ENCODE peak calls at places on chromosomes 6 and 20, in four cellular contexts. Q is T-helper 1 cell, C is upper lobe of right lung, K is DMS153. O is an unnamed sample.
A peak's percentile ranks its signal among the peaks of the same experiment; 100 is the strongest.

GRCh38 chr6:157790548-157791160 is 32.4 kb upstream of the SNX9 start:
- DNase-seq in Q (no peak), C (no peak), K (no peak), O (no peak)

GRCh38 chr6:57207141-57207540 is 15.0 kb downstream of the RAB23 start:
- DNase-seq in K (no peak), Q (no peak), C (no peak), O (no peak)

GRCh38 chr20:20076297-20077065 is 24.1 kb downstream of the CFAP61 start:
- DNase-seq in Q (no peak), K (no peak), C (no peak), O (no peak)

GRCh38 chr6:40526036-40526435 is 61.1 kb downstream of the LRFN2 start:
- DNase-seq in Q (no peak), C (no peak), K (no peak), O (no peak)

GRCh38 chr6:127481628-127482027 is 22.4 kb upstream of the KIAA0408 start:
- DNase-seq in Q (no peak), C (no peak), K (no peak), O (no peak)

GRCh38 chr6:52304917-52305316 is 20.4 kb upstream of the MCM3 start:
- DNase-seq in C (no peak), K (no peak), Q (no peak), O (no peak)

GRCh38 chr6:7818480-7819165 is 92.0 kb downstream of the TXNDC5 start:
- DNase-seq in K (no peak), C (no peak), Q (no peak), O (no peak)

GRCh38 chr6:56902551-56903464 is 52.1 kb upstream of the BEND6 start:
- DNase-seq in C (no peak), Q (no peak), K (no peak), O (no peak)

GRCh38 chr6:37260063-37260843 is 2.3 kb upstream of the TMEM217 start:
- DNase-seq in K (no peak), Q (no peak), C (no peak), O (no peak)

GRCh38 chr6:23176471-23176870 is 607.1 kb downstream of the HDGFL1 start:
- DNase-seq in Q (no peak), C (no peak), K (no peak), O (no peak)

GRCh38 chr6:135021310-135022049 is 33.1 kb downstream of the HBS1L start:
- DNase-seq in K (no peak), C (no peak), Q (no peak), O (no peak)

GRCh38 chr6:14721103-14721758 is 524.6 kb upstream of the JARID2 start:
- DNase-seq in K (peak; percentile 11), Q (no peak), C (no peak), O (peak; percentile 22)

GRCh38 chr20:7926323-7926722 is 13.9 kb downstream of the HAO1 start:
- DNase-seq in K (no peak), C (no peak), Q (no peak), O (no peak)

GRCh38 chr6:34929241-34929978 is 40.4 kb downstream of the ANKS1A start:
- DNase-seq in K (no peak), Q (no peak), C (no peak), O (peak; percentile 80)

GRCh38 chr20:43993552-43993951 is 78.9 kb downstream of the TOX2 start:
- DNase-seq in C (no peak), Q (no peak), K (no peak), O (no peak)

GRCh38 chr6:125699591-125699990 is 49.8 kb upstream of the HEY2 start:
- DNase-seq in K (no peak), Q (no peak), C (no peak), O (no peak)

GRCh38 chr6:125094563-125094962 is 59.0 kb upstream of the TPD52L1 start:
- DNase-seq in C (no peak), K (no peak), Q (no peak), O (no peak)

GRCh38 chr20:17644451-17644850 is 37.6 kb downstream of the RRBP1 start:
- DNase-seq in C (peak; percentile 63), K (no peak), Q (no peak), O (no peak)

GRCh38 chr6:134420638-134421181 is 102.8 kb upstream of the SGK1 start:
- DNase-seq in Q (no peak), C (no peak), K (no peak), O (no peak)

GRCh38 chr6:451336-451735 is 59.8 kb downstream of the IRF4 start:
- DNase-seq in K (no peak), C (no peak), Q (no peak), O (no peak)

GRCh38 chr6:90548001-90548400 is 38.9 kb downstream of the MAP3K7 start:
- DNase-seq in K (no peak), Q (no peak), C (no peak), O (no peak)

GRCh38 chr6:136989591-136990578 is 54.9 kb downstream of the IL20RA start:
- DNase-seq in C (no peak), K (peak; percentile 58), Q (no peak), O (no peak)

GRCh38 chr20:44582321-44583025 is at the start of gene PKIG:
- DNase-seq in Q (no peak), K (no peak), C (no peak), O (no peak)

GRCh38 chr6:132490024-132490423 is 22.9 kb downstream of the STX7 start:
- DNase-seq in C (no peak), Q (no peak), K (no peak), O (no peak)

GRCh38 chr6:6764764-6765434 is 176.4 kb downstream of the LY86 start:
- DNase-seq in Q (no peak), C (no peak), K (no peak), O (no peak)

GRCh38 chr6:132147530-132148011 is 196.4 kb upstream of the CCN2 start:
- DNase-seq in K (no peak), Q (no peak), C (no peak), O (no peak)

GRCh38 chr6:128282956-128283355 is 237.4 kb downstream of the PTPRK start:
- DNase-seq in Q (no peak), K (no peak), C (no peak), O (no peak)

GRCh38 chr20:21512634-21513180 is 1.2 kb downstream of the NKX2-2 start:
- DNase-seq in C (no peak), Q (no peak), K (no peak), O (no peak)

GRCh38 chr20:3383878-3384495 is 23.5 kb downstream of the DNAAF9 start:
- DNase-seq in C (no peak), Q (no peak), K (no peak), O (no peak)

GRCh38 chr20:3398681-3399252 is 8.7 kb downstream of the DNAAF9 start:
- DNase-seq in C (no peak), K (no peak), Q (no peak), O (no peak)

GRCh38 chr6:106117579-106117978 is 31.4 kb downstream of the PRDM1 start:
- DNase-seq in K (no peak), C (no peak), Q (peak; percentile 45), O (no peak)

GRCh38 chr20:49210101-49210749 is 9.0 kb upstream of the DDX27 start:
- DNase-seq in Q (no peak), K (no peak), C (no peak), O (peak; percentile 54)

GRCh38 chr6:35033683-35034082 is 107.5 kb downstream of the TCP11 start:
- DNase-seq in Q (no peak), K (no peak), C (no peak), O (no peak)

GRCh38 chr20:41692479-41693135 is 74.4 kb upstream of the CHD6 start:
- DNase-seq in Q (peak; percentile 60), C (peak; percentile 92), K (peak; percentile 78), O (peak; percentile 46)

O was measured in LNCaP clone FGC.